ENCODE peak calls at places on chromosome 12, in ten cellular contexts. A is iPS DF 6.9; N is AML-193; S is A172; B is left ventricle myocardium inferior; W is iPS-NIHi11; H is C1 segment of cervical spinal cord; Z is HT1080; C is activated CD4-positive, alpha-beta memory T cell treated with anti-CD3 and anti-CD28 coated beads, Interleukin-2, amount 10 ng/mL, durations not matched to agents 7 days and 5 days; X is activated CD4-positive, alpha-beta T cell treated with anti-CD3 and anti-CD28 coated beads for 4 hours. Y is an unnamed sample.

GRCh38 chr12:7856516-7856915 is 16.2 kb downstream of the SLC2A14 start:
- DNase-seq in A (no peak), N (no peak), S (no peak), B (no peak), W (no peak), H (no peak), Z (no peak), C (no peak), X (no peak), Y (no peak)

GRCh38 chr12:10097521-10097920 is 1.3 kb downstream of the CLEC1A start:
- DNase-seq in A (no peak), N (no peak), S (peak), B (no peak), W (no peak), H (no peak), Z (no peak), C (no peak), X (no peak), Y (no peak)

GRCh38 chr12:101277443-101277842 is 2.5 kb upstream of the UTP20 start:
- DNase-seq in A (no peak), N (no peak), S (no peak), B (no peak), W (no peak), H (no peak), Z (no peak), C (no peak), X (no peak), Y (no peak)

GRCh38 chr12:8032242-8033152 is at the start of gene FOXJ2:
- DNase-seq in A (peak), N (peak), S (peak), B (peak), W (peak), H (peak), Z (peak), C (peak), X (peak), Y (peak)

GRCh38 chr12:108779998-108780688 is 48.8 kb upstream of the CORO1C start:
- DNase-seq in A (no peak), N (no peak), S (no peak), B (no peak), W (no peak), H (no peak), Z (no peak), C (no peak), X (no peak), Y (no peak)

GRCh38 chr12:111451649-111452129 is 46.0 kb downstream of the SH2B3 start:
- DNase-seq in A (no peak), N (peak), S (peak), B (no peak), W (peak), H (no peak), Z (peak), C (peak), X (no peak), Y (peak)

GRCh38 chr12:103779410-103780092 is 61.5 kb downstream of the NT5DC3 start:
- DNase-seq in A (no peak), N (peak), S (peak), B (no peak), W (no peak), H (no peak), Z (no peak), C (no peak), X (no peak), Y (peak)

GRCh38 chr12:29611906-29612305 is 114.4 kb upstream of the OVCH1 start:
- DNase-seq in A (no peak), N (no peak), S (peak), B (no peak), W (no peak), H (no peak), Z (peak), C (no peak), X (no peak), Y (no peak)

GRCh38 chr12:67982165-67982563 is 7.1 kb upstream of the IFNG-AS1 start:
- DNase-seq in A (no peak), N (no peak), S (peak), B (no peak), W (no peak), H (no peak), Z (no peak), C (no peak), X (no peak), Y (no peak)

GRCh38 chr12:45504606-45505005 is 224.9 kb upstream of the ARID2 start:
- DNase-seq in A (no peak), N (no peak), S (no peak), B (no peak), W (no peak), H (no peak), Z (no peak), C (no peak), X (no peak), Y (no peak)

GRCh38 chr12:70448371-70448770 is 82.3 kb downstream of the KCNMB4 start:
- DNase-seq in A (no peak), N (no peak), S (peak), B (no peak), W (no peak), H (no peak), Z (peak), C (no peak), X (no peak), Y (no peak)

GRCh38 chr12:103928736-103929050 is 1.5 kb upstream of the HSP90B1 start:
- DNase-seq in A (no peak), N (peak), S (no peak), B (peak), W (no peak), H (peak), Z (no peak), C (peak), X (peak), Y (no peak)

GRCh38 chr12:55725556-55725955 is 3.3 kb downstream of the CD63 start:
- DNase-seq in A (no peak), N (no peak), S (no peak), B (no peak), W (no peak), H (no peak), Z (no peak), C (no peak), X (no peak), Y (no peak)

GRCh38 chr12:104734541-104735075 is 223.5 kb downstream of the SLC41A2 start:
- DNase-seq in A (no peak), N (no peak), S (no peak), B (no peak), W (no peak), H (no peak), Z (no peak), C (no peak), X (no peak), Y (no peak)